ENCODE peak calls at places on chromosomes 3 and 15, in five cellular contexts. P, H, M, X and O are unnamed samples.

GRCh38 chr15:70833897-70834765 is 19.8 kb downstream of the LARP6 start:
- DNase-seq in P (peak), H (peak), M (no peak), X (peak), O (peak)

GRCh38 chr3:24793896-24794295 is 299.2 kb upstream of the THRB start:
- DNase-seq in P (no peak), H (no peak), M (no peak), X (no peak), O (no peak)

GRCh38 chr3:143648708-143649107 is 199.6 kb downstream of the SLC9A9 start:
- DNase-seq in P (no peak), H (no peak), M (no peak), X (no peak), O (no peak)

GRCh38 chr15:29805043-29805707 is 17.1 kb downstream of the TJP1 start:
- DNase-seq in P (no peak), H (peak), M (no peak), X (peak), O (peak)

GRCh38 chr3:39907981-39908380 is 98.6 kb downstream of the MYRIP start:
- DNase-seq in P (no peak), H (peak), M (no peak), X (peak), O (peak)

GRCh38 chr3:12484198-12484982 is at the start of gene TSEN2:
- DNase-seq in P (peak), H (peak), M (peak), X (peak), O (peak)

GRCh38 chr3:36937492-36937891 is 7.4 kb downstream of the TRANK1 start:
- DNase-seq in P (no peak), H (peak), M (no peak), X (no peak), O (no peak)

GRCh38 chr3:185362850-185363661 is at the start of gene MAP3K13:
- DNase-seq in P (peak), H (peak), M (peak), X (peak), O (peak)

GRCh38 chr3:178170698-178171535 is 365.3 kb upstream of the KCNMB2 start:
- DNase-seq in P (peak), H (peak), M (no peak), X (peak), O (peak)

GRCh38 chr3:122978569-122978968 is 49.0 kb downstream of the SEMA5B start:
- DNase-seq in P (no peak), H (no peak), M (no peak), X (no peak), O (no peak)

GRCh38 chr3:112759681-112760080 is 87.0 kb downstream of the CD200R1L start:
- DNase-seq in P (no peak), H (no peak), M (no peak), X (no peak), O (no peak)

GRCh38 chr3:112755845-112756671 is 90.6 kb downstream of the CD200R1L start:
- DNase-seq in P (no peak), H (no peak), M (no peak), X (no peak), O (no peak)

GRCh38 chr3:112759210-112759609 is 87.5 kb downstream of the CD200R1L start:
- DNase-seq in P (no peak), H (no peak), M (no peak), X (no peak), O (no peak)

GRCh38 chr3:112761062-112761638 is 85.5 kb downstream of the CD200R1L start:
- DNase-seq in P (no peak), H (peak), M (no peak), X (peak), O (no peak)

DNA sequence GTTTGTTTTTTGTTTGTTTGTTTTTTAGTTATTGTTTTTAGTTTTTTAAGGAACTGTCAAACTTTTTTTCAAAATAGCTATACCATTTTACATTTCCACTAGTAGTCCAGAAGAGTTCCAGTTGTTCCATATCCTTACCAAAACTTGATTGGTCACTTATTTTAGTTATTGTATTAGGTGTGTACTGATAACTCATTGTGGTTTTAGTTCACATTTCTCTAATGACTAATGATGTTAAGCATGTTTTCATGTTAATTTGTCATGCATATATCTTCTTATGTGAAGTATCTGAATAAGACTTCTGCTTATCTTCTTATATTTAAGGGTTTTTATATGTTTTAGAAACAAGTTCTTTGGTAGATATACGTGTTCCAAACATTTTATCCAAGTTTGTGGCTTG is 89.5 kb downstream of the CD200R1L start:
- DNase-seq in P (no peak), H (no peak), M (no peak), X (no peak), O (no peak)
- H3K4me3 ChIP-seq in P (no peak), H (no peak), M (no peak), X (no peak), O (no peak)

GRCh38 chr3:51391075-51391565 is at the start of gene RBM15B:
- DNase-seq in P (peak), H (peak), M (peak), X (peak), O (peak)
- TF ChIP-seq CTCF in P (peak), H (peak), M (peak), X (no peak), O (peak)

GRCh38 chr15:61033319-61033718 is 195.8 kb downstream of the RORA start:
- DNase-seq in P (no peak), H (no peak), M (no peak), X (peak), O (no peak)

GRCh38 chr15:61034793-61035710 is 194.1 kb downstream of the RORA start:
- DNase-seq in P (peak), H (peak), M (no peak), X (no peak), O (peak)

GRCh38 chr15:61032600-61033286 is 196.4 kb downstream of the RORA start:
- DNase-seq in P (no peak), H (peak), M (no peak), X (peak), O (no peak)

GRCh38 chr15:61036121-61036520 is 193.0 kb downstream of the RORA start:
- DNase-seq in P (no peak), H (no peak), M (no peak), X (no peak), O (no peak)

GRCh38 chr15:61033938-61034792 is 194.9 kb downstream of the RORA start:
- DNase-seq in P (no peak), H (peak), M (no peak), X (peak), O (no peak)
- H3K4me3 ChIP-seq in P (no peak), H (peak), M (peak), X (no peak), O (no peak)

GRCh38 chr3:134357914-134358811 is 16.1 kb downstream of the AMOTL2 start:
- DNase-seq in P (peak), H (peak), M (peak), X (peak), O (peak)
- TF ChIP-seq CTCF in P (peak), H (peak), M (no peak), X (peak), O (peak)

GRCh38 chr3:189324538-189325138 is 152.9 kb downstream of the TPRG1 start:
- DNase-seq in P (peak), H (peak), M (no peak), X (peak), O (peak)
- H3K4me3 ChIP-seq in P (no peak), H (no peak), M (no peak), X (no peak), O (no peak)

DNA sequence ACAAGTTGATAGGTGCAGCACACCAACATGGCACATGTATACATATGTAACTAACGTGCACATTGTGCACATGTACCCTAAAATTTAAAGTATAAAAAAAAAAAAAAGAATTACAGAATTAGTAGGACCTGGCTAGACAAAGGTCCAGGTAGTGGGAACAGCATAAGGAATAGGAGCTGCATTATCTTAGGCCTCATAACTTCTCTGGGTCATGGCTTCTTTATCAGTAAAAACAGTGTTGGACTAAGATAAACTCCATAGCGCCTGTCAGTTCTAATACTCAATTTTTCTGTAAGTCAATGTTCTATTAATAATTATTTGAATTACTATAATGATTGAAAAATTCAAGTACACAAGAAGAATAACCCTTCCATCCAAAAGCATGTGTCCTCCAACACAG is 98.3 kb downstream of the HERC1 start:
- DNase-seq in P (no peak), H (no peak), M (no peak), X (no peak), O (no peak)
- TF ChIP-seq CTCF in P (no peak), H (no peak), M (no peak), X (no peak), O (no peak)

GRCh38 chr15:96351801-96352593 is 21.5 kb downstream of the NR2F2 start:
- DNase-seq in P (no peak), H (no peak), M (no peak), X (peak), O (no peak)
- H3K4me3 ChIP-seq in P (no peak), H (no peak), M (peak), X (peak), O (no peak)